ENCODE peak calls at places on chromosomes 13 and 19, in four cellular contexts. One of them, this sample, is unnamed.

GRCh38 chr13:42364613-42365000 is 92.7 kb downstream of the AKAP11 start:
- DNase-seq in T-helper 1 cell: no peak
- DNase-seq in CD4-positive, alpha-beta T cell: no peak
- DNase-seq in NCI-H1105: no peak
- DNase-seq in this sample: no peak

GRCh38 chr19:30001794-30002193 is 59.8 kb downstream of the URI1 start:
- DNase-seq in CD4-positive, alpha-beta T cell: no peak
- DNase-seq in T-helper 1 cell: no peak
- DNase-seq in NCI-H1105: no peak
- DNase-seq in this sample: no peak

GRCh38 chr13:51849145-51850101 is 4.4 kb upstream of the TMEM272 start:
- DNase-seq in NCI-H1105: no peak
- DNase-seq in CD4-positive, alpha-beta T cell: no peak
- DNase-seq in T-helper 1 cell: no peak
- DNase-seq in this sample: peak; percentile 14

GRCh38 chr19:30718728-30719127 is 346.5 kb downstream of the ZNF536 start:
- DNase-seq in CD4-positive, alpha-beta T cell: no peak
- DNase-seq in T-helper 1 cell: no peak
- DNase-seq in NCI-H1105: no peak
- DNase-seq in this sample: no peak

GRCh38 chr19:34707661-34708060 is 26.4 kb upstream of the ZNF181 start:
- DNase-seq in CD4-positive, alpha-beta T cell: no peak
- DNase-seq in T-helper 1 cell: no peak
- DNase-seq in NCI-H1105: no peak
- DNase-seq in this sample: no peak

GRCh38 chr13:70407486-70407885 is 299.2 kb upstream of the KLHL1 start:
- DNase-seq in CD4-positive, alpha-beta T cell: no peak
- DNase-seq in NCI-H1105: no peak
- DNase-seq in T-helper 1 cell: no peak
- DNase-seq in this sample: no peak

GRCh38 chr19:2578391-2578826 is 102.5 kb downstream of the GADD45B start:
- DNase-seq in CD4-positive, alpha-beta T cell: no peak
- DNase-seq in NCI-H1105: no peak
- DNase-seq in T-helper 1 cell: no peak
- DNase-seq in this sample: peak; percentile 34

GRCh38 chr13:80047406-80047805 is 293.5 kb downstream of the SPRY2 start:
- DNase-seq in CD4-positive, alpha-beta T cell: no peak
- DNase-seq in NCI-H1105: no peak
- DNase-seq in T-helper 1 cell: no peak
- DNase-seq in this sample: no peak

GRCh38 chr19:14577885-14578427 is 4.9 kb upstream of the CLEC17A start:
- DNase-seq in CD4-positive, alpha-beta T cell: no peak
- DNase-seq in T-helper 1 cell: no peak
- DNase-seq in NCI-H1105: no peak
- DNase-seq in this sample: no peak

GRCh38 chr19:17883627-17884413 is 12.1 kb downstream of the SLC5A5 start:
- DNase-seq in NCI-H1105: no peak
- DNase-seq in CD4-positive, alpha-beta T cell: no peak
- DNase-seq in T-helper 1 cell: no peak
- DNase-seq in this sample: no peak

GRCh38 chr19:1852294-1852646 is 4.0 kb upstream of the REXO1 start:
- DNase-seq in NCI-H1105: no peak
- DNase-seq in CD4-positive, alpha-beta T cell: peak; percentile 27
- DNase-seq in T-helper 1 cell: no peak
- DNase-seq in this sample: no peak

GRCh38 chr13:103099894-103100293 is 33.7 kb upstream of the SLC10A2 start:
- DNase-seq in CD4-positive, alpha-beta T cell: no peak
- DNase-seq in NCI-H1105: no peak
- DNase-seq in T-helper 1 cell: no peak
- DNase-seq in this sample: no peak

GRCh38 chr13:79485014-79485441 is 4.1 kb downstream of the NDFIP2 start:
- DNase-seq in CD4-positive, alpha-beta T cell: no peak
- DNase-seq in NCI-H1105: no peak
- DNase-seq in T-helper 1 cell: no peak
- DNase-seq in this sample: no peak

GRCh38 chr13:49466240-49466914 is 22.3 kb downstream of the SETDB2 start:
- DNase-seq in CD4-positive, alpha-beta T cell: no peak
- DNase-seq in T-helper 1 cell: no peak
- DNase-seq in NCI-H1105: no peak
- DNase-seq in this sample: no peak